ENCODE peak calls at places on chromosomes 6 and 20, in five cellular contexts. J is progenitor cell of endocrine pancreas, I is Peyer's patch, R is GM03348, H is tibial artery. L is an unnamed sample.

GRCh38 chr6:140138311-140138994 is 764.0 kb upstream of the CITED2 start:
- DNase-seq in J (no peak), I (no peak), R (peak; percentile 6), H (no peak), L (no peak)

GRCh38 chr6:83974409-83975050 is 59.0 kb upstream of the MRAP2 start:
- DNase-seq in J (no peak), I (no peak), R (no peak), H (no peak), L (no peak)

GRCh38 chr20:46284028-46284427 is 24.3 kb downstream of the CDH22 start:
- DNase-seq in J (no peak), I (no peak), R (no peak), H (no peak), L (no peak)

GRCh38 chr6:2209226-2209809 is 36.1 kb downstream of the GMDS start:
- DNase-seq in J (peak; percentile 54), I (peak; percentile 80), R (no peak), H (no peak), L (peak; percentile 30)

GRCh38 chr20:36461600-36462439 is 79.5 kb upstream of the MYL9 start:
- DNase-seq in J (no peak), I (peak; percentile 75), R (peak; percentile 78), H (peak; percentile 86), L (peak; percentile 77)

GRCh38 chr6:7426447-7427169 is 37.0 kb downstream of the RIOK1 start:
- DNase-seq in J (no peak), I (no peak), R (no peak), H (no peak), L (no peak)

GRCh38 chr20:7123457-7123856 is 356.0 kb downstream of the BMP2 start:
- DNase-seq in J (no peak), I (no peak), R (no peak), H (no peak), L (no peak)

GRCh38 chr6:3417473-3417872 is 39.4 kb downstream of the SLC22A23 start:
- DNase-seq in J (no peak), I (no peak), R (no peak), H (no peak), L (no peak)

GRCh38 chr6:55293116-55293515 is 34.2 kb upstream of the GFRAL start:
- DNase-seq in J (no peak), I (no peak), R (no peak), H (no peak), L (peak; percentile 43)

L was measured in adipocyte.